ENCODE peak calls at places on chromosomes 6 and 20, in eight cellular contexts. I is HCT116, V is GM23338, Y is A549, X is GM12878, T is SK-N-SH, Q is HL-60, G is K562. S is an unnamed sample.

GRCh38 chr20:16474342-16474741 is 98.9 kb downstream of the KIF16B start:
- DNase-seq in I (no peak), V (no peak), Y (no peak), X (no peak), T (no peak), Q (no peak), G (no peak), S (no peak)

GRCh38 chr6:15518057-15518456 is 144.8 kb downstream of the DTNBP1 start:
- DNase-seq in I (no peak), V (no peak), Y (no peak), X (no peak), T (no peak), Q (no peak), G (no peak), S (no peak)

GRCh38 chr6:167711784-167712183 is 114.9 kb upstream of the AFDN start:
- DNase-seq in I (no peak), V (no peak), Y (no peak), X (no peak), T (no peak), Q (no peak), G (no peak), S (no peak)

GRCh38 chr6:158972241-158973233 is 27.5 kb downstream of the RSPH3 start:
- DNase-seq in I (peak; percentile 55), V (peak; percentile 72), Y (peak; percentile 58), X (peak; percentile 31), T (peak; percentile 47), Q (no peak), G (peak; percentile 52), S (peak; percentile 35)

GRCh38 chr6:28802417-28803336 is 121.1 kb downstream of the TRIM27 start:
- DNase-seq in I (peak; percentile 58), V (peak; percentile 68), Y (peak; percentile 87), X (no peak), T (no peak), Q (no peak), G (peak; percentile 68), S (peak; percentile 97)

GRCh38 chr20:7459123-7459522 is 481.1 kb downstream of the HAO1 start:
- DNase-seq in I (no peak), V (no peak), Y (no peak), X (no peak), T (no peak), Q (no peak), G (no peak), S (no peak)

GRCh38 chr6:41434803-41435470 is 99.5 kb downstream of the NCR2 start:
- DNase-seq in I (no peak), V (no peak), Y (no peak), X (no peak), T (no peak), Q (no peak), G (no peak), S (no peak)

GRCh38 chr6:161583561-161583960 is 309.7 kb upstream of the AGPAT4 start:
- DNase-seq in I (no peak), V (no peak), Y (no peak), X (no peak), T (no peak), Q (no peak), G (no peak), S (no peak)

GRCh38 chr6:111552241-111552744 is 53.4 kb downstream of the TRAF3IP2 start:
- DNase-seq in I (no peak), V (peak; percentile 80), Y (no peak), X (no peak), T (peak; percentile 55), Q (no peak), G (no peak), S (peak; percentile 46)

GRCh38 chr6:22873531-22874136 is 304.3 kb downstream of the HDGFL1 start:
- DNase-seq in I (no peak), V (no peak), Y (no peak), X (no peak), T (no peak), Q (no peak), G (no peak), S (no peak)

GRCh38 chr6:111481836-111482235 is 1.2 kb downstream of the REV3L start:
- DNase-seq in I (no peak), V (no peak), Y (peak; percentile 26), X (no peak), T (no peak), Q (no peak), G (no peak), S (no peak)

GRCh38 chr6:16333580-16333979 is 95.2 kb downstream of the GMPR start:
- DNase-seq in I (no peak), V (no peak), Y (peak; percentile 49), X (no peak), T (no peak), Q (no peak), G (no peak), S (no peak)

DNA sequence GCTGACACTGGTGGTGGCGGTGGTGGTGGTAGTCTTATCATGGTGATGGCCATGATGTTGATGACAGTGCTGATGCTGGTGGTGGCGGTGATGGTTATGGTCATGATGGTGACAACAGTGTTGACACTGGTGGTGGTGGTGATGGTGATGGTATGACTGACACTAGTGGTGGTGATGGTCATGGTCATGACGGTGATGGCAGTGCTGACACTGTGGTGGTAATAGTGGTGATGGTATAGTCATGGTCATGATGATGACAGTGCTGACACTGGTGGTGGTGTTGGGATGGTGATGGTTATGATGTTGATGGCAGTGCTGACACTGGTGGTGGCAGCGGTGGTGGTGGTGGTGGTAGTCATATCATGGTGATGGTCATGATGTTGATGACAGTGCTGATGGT is 205.7 kb downstream of the CDH4 start:
- DNase-seq in I (no peak), V (no peak), Y (no peak), X (no peak), T (no peak), Q (no peak), G (no peak), S (no peak)
- TF ChIP-seq REST in I (no peak), V (no peak), Y (no peak), X (no peak), T (no peak), Q (no peak), G (no peak), S (no peak)

GRCh38 chr20:1188347-1188746 is 3.6 kb upstream of the TMEM74B start:
- DNase-seq in I (no peak), V (no peak), Y (no peak), X (no peak), T (no peak), Q (no peak), G (no peak), S (no peak)

GRCh38 chr20:1185781-1186334 is 1.1 kb upstream of the TMEM74B start:
- DNase-seq in I (peak; percentile 34), V (peak; percentile 81), Y (peak; percentile 78), X (no peak), T (peak; percentile 88), Q (peak; percentile 42), G (peak; percentile 71), S (no peak)

GRCh38 chr20:1186367-1186991 is 1.7 kb upstream of the TMEM74B start:
- DNase-seq in I (no peak), V (no peak), Y (no peak), X (no peak), T (no peak), Q (no peak), G (no peak), S (no peak)

GRCh38 chr20:1189827-1190226 is 5.0 kb upstream of the TMEM74B start:
- DNase-seq in I (no peak), V (no peak), Y (no peak), X (no peak), T (no peak), Q (no peak), G (no peak), S (no peak)

DNA sequence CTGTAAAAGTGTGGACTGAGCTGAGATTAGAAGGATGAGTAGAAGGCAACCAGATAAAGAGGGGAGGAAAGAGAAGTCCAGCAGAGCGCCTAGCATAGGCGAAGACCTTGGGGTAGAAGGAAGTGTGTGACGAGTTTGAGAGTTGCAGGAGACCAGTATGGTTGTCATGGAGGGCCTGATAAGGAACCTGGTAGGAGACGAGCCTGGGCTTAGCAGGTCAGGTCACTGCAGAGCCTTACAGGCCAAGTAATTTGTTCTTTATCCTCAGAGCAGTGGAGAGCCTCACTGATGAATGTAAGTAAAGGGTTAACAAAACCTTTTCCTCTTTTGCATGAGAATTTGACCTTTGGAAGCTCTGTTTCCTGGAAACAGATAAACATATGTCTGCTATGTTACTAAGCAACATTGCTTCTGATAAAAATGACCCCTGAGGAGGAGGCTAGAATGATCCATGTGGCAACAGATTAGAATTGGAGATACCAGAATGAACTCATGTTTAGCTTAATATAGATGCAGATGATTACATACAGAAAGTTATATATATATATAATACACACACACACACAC is 2.9 kb upstream of the TMEM74B start:
- DNase-seq in I (no peak), V (peak; percentile 61), Y (peak; percentile 47), X (no peak), T (no peak), Q (no peak), G (peak; percentile 57), S (no peak)
- TF ChIP-seq REST in I (no peak), V (no peak), Y (no peak), X (no peak), T (no peak), Q (no peak), G (no peak), S (no peak)

DNA sequence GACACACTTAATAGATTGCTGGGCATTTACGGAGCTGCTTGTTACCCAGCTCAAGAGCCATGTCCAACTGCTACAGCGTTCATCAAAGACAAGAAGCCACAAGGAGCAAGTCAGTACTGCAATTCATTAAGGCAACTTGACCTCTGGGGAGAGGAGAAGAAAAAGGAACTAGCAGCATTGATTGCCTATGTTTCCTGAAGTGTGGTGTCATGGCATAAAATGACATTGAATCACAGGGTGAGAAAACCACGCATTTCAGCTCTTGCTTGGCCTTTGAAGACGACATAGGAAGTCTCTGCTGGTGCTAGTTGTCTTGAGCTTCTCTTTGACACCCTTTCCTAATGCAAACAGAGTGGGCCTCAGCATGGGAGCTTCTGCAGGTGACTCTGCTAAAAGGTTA is 139.1 kb downstream of the CDH26 start:
- DNase-seq in I (no peak), V (no peak), Y (no peak), X (no peak), T (no peak), Q (no peak), G (no peak), S (no peak)
- TF ChIP-seq REST in I (no peak), V (no peak), Y (no peak), X (no peak), T (no peak), Q (no peak), G (no peak), S (no peak)

DNA sequence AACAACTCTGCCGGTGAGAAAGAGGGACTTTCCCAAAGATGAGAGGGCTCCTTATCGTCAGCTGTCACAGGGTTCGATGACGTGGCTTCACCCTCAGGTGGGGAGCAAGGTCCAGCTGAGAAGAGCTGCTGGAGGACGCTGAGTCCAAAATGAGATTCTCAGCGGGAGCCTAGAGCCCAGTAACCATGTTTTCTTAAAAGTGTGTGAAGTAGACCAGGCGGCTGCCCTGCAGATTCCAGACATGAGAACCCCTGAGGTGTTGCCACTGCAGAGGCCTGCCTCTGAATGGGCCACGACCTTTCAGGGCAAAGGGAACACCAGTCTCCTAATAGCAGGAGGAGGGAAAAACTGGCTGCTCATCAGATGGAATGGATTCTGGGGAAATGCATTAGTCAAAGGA is 375.1 kb downstream of the BTBD9 start:
- DNase-seq in I (no peak), V (peak; percentile 28), Y (peak; percentile 35), X (no peak), T (no peak), Q (no peak), G (no peak), S (no peak)
- TF ChIP-seq REST in I (no peak), V (no peak), Y (no peak), X (no peak), T (no peak), Q (no peak), G (no peak), S (no peak)

S was measured in Panc1.